ENCODE peak calls at places on chromosomes 16 and 17, in six cellular contexts. R, F, H, N, J and C are unnamed samples.

GRCh38 chr16:2518823-2519710 is 1.1 kb upstream of the AMDHD2 start:
- DNase-seq in R (no peak), F (no peak), H (no peak), N (no peak), J (no peak), C (no peak)

GRCh38 chr17:64045176-64045575 is 24.7 kb upstream of the ICAM2 start:
- DNase-seq in R (no peak), F (no peak), H (no peak), N (no peak), J (no peak), C (no peak)

GRCh38 chr16:56423584-56424403 is 1.6 kb downstream of the AMFR start:
- DNase-seq in R (no peak), F (peak; percentile 23), H (peak; percentile 21), N (no peak), J (no peak), C (peak; percentile 39)

GRCh38 chr17:80789356-80789902 is 202.2 kb upstream of the CHMP6 start:
- DNase-seq in R (peak; percentile 24), F (no peak), H (peak; percentile 64), N (no peak), J (no peak), C (no peak)

GRCh38 chr17:83176956-83177583 is 97.7 kb downstream of the METRNL start:
- DNase-seq in R (no peak), F (no peak), H (no peak), N (no peak), J (no peak), C (no peak)

GRCh38 chr17:81429353-81429774 is 34.1 kb downstream of the BAHCC1 start:
- DNase-seq in R (no peak), F (no peak), H (no peak), N (no peak), J (no peak), C (no peak)

GRCh38 chr17:43790311-43790940 is 10.2 kb downstream of the CFAP97D1 start:
- DNase-seq in R (no peak), F (no peak), H (no peak), N (no peak), J (no peak), C (peak; percentile 26)

GRCh38 chr17:70390059-70390458 is 220.7 kb downstream of the KCNJ2 start:
- DNase-seq in R (no peak), F (no peak), H (no peak), N (no peak), J (no peak), C (no peak)

GRCh38 chr17:28335959-28336871 is 654 bp downstream of the TNFAIP1 start:
- DNase-seq in R (peak; percentile 75), F (peak; percentile 58), H (no peak), N (peak; percentile 52), J (no peak), C (peak; percentile 82)

GRCh38 chr17:40617678-40618240 is 29.9 kb downstream of the SMARCE1 start:
- DNase-seq in R (no peak), F (no peak), H (no peak), N (no peak), J (no peak), C (peak; percentile 27)

DNA sequence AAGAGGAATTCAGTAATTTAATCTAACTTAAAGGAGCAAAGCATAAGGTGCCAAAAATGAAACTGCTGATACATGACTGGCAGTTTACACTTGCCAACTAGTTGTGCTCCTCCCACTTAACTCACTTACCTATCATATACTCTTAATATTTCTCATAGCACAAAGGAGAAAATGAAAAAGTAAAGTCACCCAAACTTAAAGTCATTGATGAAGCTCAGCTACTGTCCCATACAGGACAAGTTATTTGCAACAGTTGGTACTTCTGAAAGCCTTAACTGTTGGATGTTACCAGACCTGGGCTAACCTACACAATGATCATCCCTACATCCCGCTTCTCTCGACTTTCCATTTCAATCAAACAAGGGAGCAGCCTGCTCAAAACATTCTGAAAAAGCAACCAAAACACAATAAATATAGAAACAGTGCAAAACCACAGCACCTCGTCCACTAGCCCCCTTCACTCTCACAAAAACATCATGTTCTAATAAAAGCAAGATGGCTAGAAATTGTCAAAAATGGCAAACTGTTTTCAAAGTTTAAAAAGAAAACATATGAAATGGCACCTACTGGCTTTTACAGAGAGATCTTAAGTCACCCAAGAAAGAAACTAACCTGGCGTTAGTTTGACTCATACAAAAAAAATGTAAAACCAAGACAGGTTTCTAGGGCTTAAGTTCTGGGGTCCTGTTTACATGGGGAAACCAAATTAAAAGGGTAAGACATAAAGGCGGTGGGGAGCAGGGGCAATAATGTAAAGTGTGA is 868 bp downstream of the MED13 start:
- DNase-seq in R (no peak), F (no peak), H (no peak), N (no peak), J (no peak), C (no peak)
- TF ChIP-seq ZNF274 in R (no peak), F (no peak), H (no peak), N (no peak), J (no peak), C (no peak)

DNA sequence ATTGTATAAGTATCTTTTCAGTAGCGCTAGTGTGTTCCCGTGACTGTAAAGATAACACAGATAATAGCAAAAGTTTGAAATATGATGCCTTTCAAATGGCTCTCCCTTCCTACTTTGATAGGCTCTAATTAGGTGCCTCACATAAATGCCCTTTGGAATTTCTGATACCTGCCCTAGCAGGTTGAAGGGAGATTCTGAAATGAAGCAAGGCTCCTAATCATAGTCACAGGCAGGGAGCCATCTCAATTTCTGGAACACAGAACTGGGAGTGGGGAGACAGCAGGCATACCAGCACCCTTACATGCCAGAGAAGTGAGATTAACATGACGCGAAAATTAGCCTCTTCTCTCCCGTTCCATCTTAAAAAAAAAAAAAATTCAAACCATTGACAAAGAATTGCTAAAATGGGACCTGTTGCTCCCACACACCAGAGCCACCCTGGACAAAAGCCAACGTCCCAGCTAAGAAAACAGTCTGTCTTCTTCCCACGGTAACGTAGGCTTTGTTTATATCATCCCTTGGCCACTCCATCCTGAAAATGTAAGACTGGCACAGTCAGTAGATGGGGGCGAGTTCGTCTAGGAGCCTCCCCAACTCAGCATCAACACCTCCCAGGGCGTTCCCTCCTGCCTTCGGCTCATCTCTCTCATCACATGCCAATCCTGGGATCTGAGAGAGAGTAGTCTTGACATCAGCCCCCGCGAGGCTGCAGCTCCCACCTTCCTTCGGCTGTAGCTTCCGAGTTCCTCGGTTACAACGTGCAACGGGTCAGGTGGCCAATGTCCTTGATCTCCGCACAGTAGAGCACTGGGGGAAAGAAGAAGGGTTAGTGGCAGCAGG is 1.1 kb downstream of the RNF227 start:
- DNase-seq in R (no peak), F (no peak), H (no peak), N (no peak), J (no peak), C (no peak)
- TF ChIP-seq ZNF274 in R (no peak), F (no peak), H (no peak), N (no peak), J (no peak), C (no peak)

GRCh38 chr16:35497399-35497798 is 2038.0 kb downstream of the TP53TG3F start:
- DNase-seq in R (no peak), F (no peak), H (no peak), N (no peak), J (no peak), C (no peak)
- TF ChIP-seq ZNF274 in R (no peak), F (no peak), H (no peak), N (no peak), J (no peak), C (no peak)

GRCh38 chr16:88527937-88528743 is 42.1 kb upstream of the ZC3H18 start:
- DNase-seq in R (no peak), F (no peak), H (no peak), N (no peak), J (no peak), C (no peak)

GRCh38 chr16:88526008-88526905 is 43.9 kb upstream of the ZC3H18 start:
- DNase-seq in R (no peak), F (peak; percentile 60), H (no peak), N (no peak), J (no peak), C (no peak)

GRCh38 chr16:88526906-88527185 is 43.4 kb upstream of the ZC3H18 start:
- DNase-seq in R (no peak), F (no peak), H (no peak), N (no peak), J (no peak), C (no peak)

GRCh38 chr16:88528902-88529318 is 41.3 kb upstream of the ZC3H18 start:
- DNase-seq in R (no peak), F (no peak), H (no peak), N (no peak), J (no peak), C (no peak)

GRCh38 chr16:88527186-88527936 is 42.8 kb upstream of the ZC3H18 start:
- DNase-seq in R (peak; percentile 34), F (peak; percentile 88), H (no peak), N (no peak), J (no peak), C (peak; percentile 51)
- TF ChIP-seq ZNF274 in R (no peak), F (no peak), H (no peak), N (no peak), J (no peak), C (no peak)

GRCh38 chr16:28212532-28212873 is 738 bp upstream of the XPO6 start:
- DNase-seq in R (peak; percentile 15), F (no peak), H (no peak), N (no peak), J (no peak), C (no peak)
- TF ChIP-seq ZNF274 in R (no peak), F (no peak), H (no peak), N (no peak), J (no peak), C (no peak)

GRCh38 chr17:74148901-74149596 is 54.4 kb upstream of the RPL38 start:
- DNase-seq in R (no peak), F (no peak), H (no peak), N (no peak), J (no peak), C (no peak)

GRCh38 chr17:74147966-74148365 is 55.5 kb upstream of the RPL38 start:
- DNase-seq in R (no peak), F (no peak), H (no peak), N (no peak), J (no peak), C (no peak)

GRCh38 chr17:74148446-74148845 is 55.0 kb upstream of the RPL38 start:
- DNase-seq in R (no peak), F (no peak), H (no peak), N (no peak), J (no peak), C (no peak)

GRCh38 chr17:74150428-74151025 is 53.0 kb upstream of the RPL38 start:
- DNase-seq in R (no peak), F (no peak), H (no peak), N (no peak), J (no peak), C (no peak)

GRCh38 chr17:74149597-74150427 is 53.7 kb upstream of the RPL38 start:
- DNase-seq in R (no peak), F (no peak), H (no peak), N (no peak), J (no peak), C (no peak)
- TF ChIP-seq ZNF274 in R (no peak), F (no peak), H (no peak), N (no peak), J (no peak), C (no peak)